ENCODE peak calls at places on chromosomes 1 and 21, in eight cellular contexts. R is B cell; K is CD8-positive, alpha-beta T cell; I is IMR-90; Q is GM10248; X is HFFc6; U is heart right ventricle; H is DND-41. F is an unnamed sample.
A peak's percentile ranks its signal among the peaks of the same experiment; 100 is the strongest.

GRCh38 chr1:79663916-79664315 is 657.4 kb upstream of the ADGRL4 start:
- DNase-seq in R (no peak), K (no peak), I (no peak), Q (no peak), X (peak; percentile 1), U (no peak), H (no peak), F (no peak)

GRCh38 chr1:40315795-40316594 is 1.1 kb downstream of the COL9A2 start:
- DNase-seq in R (peak; percentile 55), K (peak; percentile 26), I (no peak), Q (peak; percentile 35), X (no peak), U (no peak), H (no peak), F (peak; percentile 31)

GRCh38 chr1:195373831-195374230 is 1234.4 kb downstream of the KCNT2 start:
- DNase-seq in R (no peak), K (no peak), I (no peak), Q (no peak), X (no peak), U (no peak), H (no peak), F (no peak)

GRCh38 chr1:3222042-3222692 is 153.2 kb downstream of the PRDM16 start:
- DNase-seq in R (no peak), K (no peak), I (no peak), Q (no peak), X (no peak), U (no peak), H (no peak), F (no peak)

GRCh38 chr1:167627865-167628641 is 2.0 kb upstream of the RCSD1 start:
- DNase-seq in R (peak; percentile 69), K (peak; percentile 72), I (no peak), Q (peak; percentile 84), X (no peak), U (no peak), H (peak; percentile 94), F (peak; percentile 95)

GRCh38 chr1:230610589-230610988 is 31.7 kb upstream of the COG2 start:
- DNase-seq in R (no peak), K (no peak), I (no peak), Q (no peak), X (no peak), U (no peak), H (no peak), F (no peak)

GRCh38 chr1:111747282-111747734 is 8.1 kb upstream of the INKA2 start:
- DNase-seq in R (peak; percentile 52), K (peak; percentile 62), I (peak; percentile 77), Q (peak; percentile 73), X (peak; percentile 73), U (peak; percentile 71), H (peak; percentile 76), F (peak; percentile 90)

GRCh38 chr1:53804181-53804580 is 33.9 kb downstream of the NDC1 start:
- DNase-seq in R (no peak), K (no peak), I (no peak), Q (no peak), X (no peak), U (no peak), H (no peak), F (no peak)

GRCh38 chr21:39484711-39485264 is 33.0 kb downstream of the SH3BGR start:
- DNase-seq in R (no peak), K (no peak), I (no peak), Q (no peak), X (no peak), U (no peak), H (no peak), F (no peak)

GRCh38 chr21:45995686-45996179 is 14.2 kb downstream of the COL6A1 start:
- DNase-seq in R (no peak), K (peak; percentile 2), I (no peak), Q (no peak), X (no peak), U (peak; percentile 3), H (no peak), F (no peak)

GRCh38 chr1:91224878-91225277 is 179.8 kb downstream of the HFM1 start:
- DNase-seq in R (no peak), K (no peak), I (no peak), Q (no peak), X (no peak), U (no peak), H (no peak), F (no peak)

GRCh38 chr1:238377280-238377919 is 486.7 kb upstream of the ZP4 start:
- DNase-seq in R (no peak), K (no peak), I (no peak), Q (no peak), X (no peak), U (no peak), H (no peak), F (no peak)

GRCh38 chr1:27536767-27537166 is 46.8 kb upstream of the WASF2 start:
- DNase-seq in R (no peak), K (no peak), I (peak; percentile 82), Q (no peak), X (peak; percentile 78), U (peak; percentile 71), H (no peak), F (no peak)

GRCh38 chr1:47703981-47704596 is 266.2 kb downstream of the FOXD2 start:
- DNase-seq in R (no peak), K (no peak), I (peak; percentile 30), Q (no peak), X (peak; percentile 37), U (no peak), H (no peak), F (no peak)

GRCh38 chr1:56285554-56286402 is 293.6 kb downstream of the PLPP3 start:
- DNase-seq in R (no peak), K (no peak), I (no peak), Q (no peak), X (no peak), U (peak; percentile 29), H (peak; percentile 53), F (no peak)

GRCh38 chr1:41810446-41810845 is 108.3 kb downstream of the HIVEP3 start:
- DNase-seq in R (no peak), K (peak; percentile 40), I (peak; percentile 63), Q (peak; percentile 50), X (peak; percentile 54), U (no peak), H (peak; percentile 65), F (peak; percentile 63)

GRCh38 chr1:10791117-10791951 is 5.1 kb downstream of the CASZ1 start:
- DNase-seq in R (no peak), K (no peak), I (no peak), Q (no peak), X (no peak), U (no peak), H (no peak), F (no peak)

GRCh38 chr1:34034029-34034428 is 131.0 kb downstream of the CSMD2 start:
- DNase-seq in R (no peak), K (no peak), I (no peak), Q (no peak), X (no peak), U (no peak), H (no peak), F (no peak)

GRCh38 chr1:160837558-160838205 is 25.0 kb downstream of the CD244 start:
- DNase-seq in R (peak; percentile 72), K (peak; percentile 81), I (no peak), Q (peak; percentile 73), X (peak; percentile 57), U (no peak), H (peak; percentile 97), F (peak; percentile 94)

DNA sequence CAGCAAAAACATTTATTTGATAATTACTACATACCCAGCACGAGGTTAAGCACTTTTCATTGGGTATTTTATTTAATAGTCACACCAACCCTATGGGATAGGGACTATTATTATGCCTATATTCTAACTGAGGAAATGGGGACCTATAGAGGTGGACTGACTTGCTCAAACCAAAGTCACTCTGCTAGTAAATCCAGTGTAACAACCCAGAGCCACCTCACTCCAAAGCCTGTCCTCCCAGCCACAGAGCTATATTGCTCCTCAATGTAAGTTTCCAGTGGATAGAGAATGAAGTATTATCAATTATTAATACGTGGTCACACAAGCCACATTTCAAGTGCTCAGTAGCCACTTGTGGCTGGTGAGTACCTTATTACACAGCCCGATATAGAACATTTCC is 97.5 kb downstream of the RGS2 start:
- DNase-seq in R (no peak), K (no peak), I (no peak), Q (no peak), X (no peak), U (no peak), H (no peak), F (no peak)
- TF ChIP-seq CTCF in R (no peak), K (no peak), I (no peak), Q (no peak), X (no peak), U (no peak), H (no peak), F (no peak)

DNA sequence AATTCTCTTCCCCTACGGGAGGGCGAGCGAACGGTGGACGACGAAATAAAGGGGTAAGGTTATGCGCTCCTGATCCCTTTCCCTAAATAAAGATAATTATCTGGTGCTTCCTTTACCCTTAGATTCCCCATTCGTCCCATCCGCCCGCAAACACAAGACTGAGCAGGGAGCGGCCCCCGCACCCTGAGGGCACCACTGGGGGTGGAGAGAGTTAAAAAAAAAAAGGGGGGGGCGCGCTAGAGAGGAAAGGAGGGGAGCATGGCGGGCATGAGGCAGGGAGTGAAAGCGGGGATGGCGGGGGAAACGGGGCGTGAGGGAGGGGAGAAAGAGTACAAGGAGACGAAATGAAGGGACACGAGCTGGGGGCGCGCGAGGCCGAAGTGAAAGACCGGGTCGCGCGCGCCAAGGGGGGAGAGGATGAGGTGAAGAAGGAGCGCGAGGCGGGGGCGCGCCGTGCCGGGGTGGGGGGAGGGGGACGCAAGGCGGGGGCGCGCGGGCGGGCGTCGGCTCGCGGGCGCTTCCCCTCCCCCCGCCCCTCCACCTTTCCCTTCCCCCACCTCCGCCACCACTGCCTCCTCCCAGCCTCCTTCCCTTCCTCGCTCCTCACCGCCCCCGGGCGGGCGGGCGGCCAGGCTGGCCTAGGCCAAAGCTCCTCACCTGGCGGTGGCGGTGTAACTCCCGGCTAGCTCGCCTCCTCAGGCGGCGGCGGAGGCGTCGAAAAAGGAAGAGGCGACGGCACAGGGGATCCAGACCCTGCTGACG is 515 bp downstream of the GATAD2B start:
- DNase-seq in R (no peak), K (no peak), I (no peak), Q (no peak), X (no peak), U (peak; percentile 48), H (peak; percentile 79), F (peak; percentile 86)
- TF ChIP-seq CTCF in R (no peak), K (peak; percentile 17), I (no peak), Q (peak; percentile 47), X (peak; percentile 38), U (no peak), H (peak; percentile 56), F (peak; percentile 14)

GRCh38 chr1:110218739-110219138 is 8.6 kb downstream of the KCNC4 start:
- DNase-seq in R (no peak), K (no peak), I (peak; percentile 30), Q (no peak), X (no peak), U (no peak), H (no peak), F (no peak)
- TF ChIP-seq CTCF in R (no peak), K (no peak), I (peak; percentile 9), Q (no peak), X (no peak), U (no peak), H (no peak), F (no peak)

GRCh38 chr21:21690068-21690665 is 692.0 kb downstream of the NCAM2 start:
- DNase-seq in R (no peak), K (no peak), I (no peak), Q (no peak), X (no peak), U (no peak), H (no peak), F (no peak)

DNA sequence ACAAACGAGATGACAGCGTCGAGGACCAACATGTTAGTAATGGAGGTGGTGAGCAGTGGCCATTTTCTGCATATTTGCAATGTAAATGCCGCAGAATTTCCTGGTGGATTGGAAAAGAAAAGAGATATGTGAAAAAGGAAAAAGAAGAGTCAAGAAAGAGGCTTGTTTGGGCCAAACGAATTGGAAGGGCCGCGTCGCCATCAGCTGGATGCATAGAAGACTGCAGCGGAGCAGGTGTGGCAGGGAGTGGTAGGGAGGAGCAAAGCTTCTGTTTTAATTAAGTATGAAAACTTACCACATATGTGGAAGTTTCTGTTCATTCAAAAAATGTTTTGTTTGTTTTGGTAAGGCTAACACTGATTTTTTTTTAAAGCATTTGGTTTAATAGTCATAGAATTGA is 690.7 kb downstream of the NCAM2 start:
- DNase-seq in R (no peak), K (no peak), I (peak; percentile 37), Q (no peak), X (peak; percentile 36), U (peak; percentile 4), H (peak; percentile 39), F (no peak)
- TF ChIP-seq CTCF in R (no peak), K (no peak), I (peak; percentile 61), Q (no peak), X (peak; percentile 81), U (peak; percentile 20), H (peak; percentile 59), F (no peak)